ENCODE peak calls at places on chromosomes 11 and 22, in nine cellular contexts. One of them, this sample, is unnamed.

GRCh38 chr11:67996051-67996450 is 7.8 kb downstream of the UNC93B1 start:
- DNase-seq in GM23338: no peak
- DNase-seq in AG04449: no peak
- DNase-seq in fibroblast of lung: no peak
- DNase-seq in cardiac muscle cell: no peak
- DNase-seq in stomach: no peak
- DNase-seq in endothelial cell of umbilical vein: no peak
- DNase-seq in astrocyte: no peak
- DNase-seq in prostate gland: no peak
- DNase-seq in this sample: no peak

GRCh38 chr11:1567052-1567720 is 4.9 kb downstream of the DUSP8 start:
- DNase-seq in stomach: no peak
- DNase-seq in cardiac muscle cell: no peak
- DNase-seq in fibroblast of lung: no peak
- DNase-seq in GM23338: no peak
- DNase-seq in prostate gland: no peak
- DNase-seq in endothelial cell of umbilical vein: no peak
- DNase-seq in AG04449: no peak
- DNase-seq in astrocyte: no peak
- DNase-seq in this sample: no peak

GRCh38 chr11:74634537-74634936 is 42.2 kb downstream of the POLD3 start:
- DNase-seq in GM23338: peak
- DNase-seq in endothelial cell of umbilical vein: peak
- DNase-seq in AG04449: no peak
- DNase-seq in cardiac muscle cell: no peak
- DNase-seq in astrocyte: peak
- DNase-seq in stomach: no peak
- DNase-seq in fibroblast of lung: peak
- DNase-seq in prostate gland: no peak
- DNase-seq in this sample: peak

GRCh38 chr11:111777094-111778046 is 11.2 kb upstream of the PPP2R1B start:
- DNase-seq in GM23338: peak
- DNase-seq in astrocyte: peak
- DNase-seq in prostate gland: peak
- DNase-seq in stomach: no peak
- DNase-seq in endothelial cell of umbilical vein: peak
- DNase-seq in cardiac muscle cell: peak
- DNase-seq in AG04449: peak
- DNase-seq in fibroblast of lung: peak
- DNase-seq in this sample: peak

GRCh38 chr11:13376838-13377237 is 86.2 kb downstream of the BTBD10 start:
- DNase-seq in prostate gland: no peak
- DNase-seq in stomach: no peak
- DNase-seq in endothelial cell of umbilical vein: no peak
- DNase-seq in cardiac muscle cell: no peak
- DNase-seq in AG04449: no peak
- DNase-seq in GM23338: no peak
- DNase-seq in astrocyte: no peak
- DNase-seq in fibroblast of lung: no peak
- DNase-seq in this sample: no peak

GRCh38 chr11:11774928-11775327 is 66.8 kb upstream of the USP47 start:
- DNase-seq in prostate gland: no peak
- DNase-seq in stomach: no peak
- DNase-seq in fibroblast of lung: no peak
- DNase-seq in AG04449: no peak
- DNase-seq in endothelial cell of umbilical vein: no peak
- DNase-seq in cardiac muscle cell: no peak
- DNase-seq in GM23338: no peak
- DNase-seq in astrocyte: no peak
- DNase-seq in this sample: no peak

GRCh38 chr11:116459233-116459632 is 313.6 kb downstream of the BUD13 start:
- DNase-seq in stomach: no peak
- DNase-seq in GM23338: no peak
- DNase-seq in cardiac muscle cell: peak
- DNase-seq in AG04449: no peak
- DNase-seq in fibroblast of lung: no peak
- DNase-seq in astrocyte: no peak
- DNase-seq in prostate gland: no peak
- DNase-seq in endothelial cell of umbilical vein: no peak
- DNase-seq in this sample: no peak

GRCh38 chr11:119863811-119864601 is 135.0 kb upstream of the NECTIN1 start:
- DNase-seq in astrocyte: no peak
- DNase-seq in GM23338: peak
- DNase-seq in stomach: no peak
- DNase-seq in cardiac muscle cell: no peak
- DNase-seq in prostate gland: no peak
- DNase-seq in AG04449: no peak
- DNase-seq in fibroblast of lung: no peak
- DNase-seq in endothelial cell of umbilical vein: no peak
- DNase-seq in this sample: no peak

GRCh38 chr11:124946735-124947141 is 7.3 kb upstream of the CCDC15 start:
- DNase-seq in cardiac muscle cell: no peak
- DNase-seq in endothelial cell of umbilical vein: no peak
- DNase-seq in fibroblast of lung: peak
- DNase-seq in astrocyte: no peak
- DNase-seq in stomach: no peak
- DNase-seq in GM23338: no peak
- DNase-seq in AG04449: no peak
- DNase-seq in prostate gland: no peak
- DNase-seq in this sample: peak

GRCh38 chr11:131370090-131370751 is at the start of gene NTM:
- DNase-seq in stomach: peak
- DNase-seq in fibroblast of lung: peak
- DNase-seq in endothelial cell of umbilical vein: no peak
- DNase-seq in GM23338: peak
- DNase-seq in prostate gland: peak
- DNase-seq in astrocyte: peak
- DNase-seq in AG04449: no peak
- DNase-seq in cardiac muscle cell: peak
- DNase-seq in this sample: peak

GRCh38 chr11:72786305-72787261 is 7.3 kb downstream of the STARD10 start:
- DNase-seq in astrocyte: no peak
- DNase-seq in cardiac muscle cell: no peak
- DNase-seq in AG04449: no peak
- DNase-seq in stomach: peak
- DNase-seq in GM23338: no peak
- DNase-seq in prostate gland: peak
- DNase-seq in fibroblast of lung: no peak
- DNase-seq in endothelial cell of umbilical vein: no peak
- DNase-seq in this sample: no peak

GRCh38 chr11:117229411-117229810 is 2.5 kb downstream of the PCSK7 start:
- DNase-seq in AG04449: no peak
- DNase-seq in GM23338: no peak
- DNase-seq in astrocyte: no peak
- DNase-seq in endothelial cell of umbilical vein: no peak
- DNase-seq in stomach: no peak
- DNase-seq in prostate gland: no peak
- DNase-seq in fibroblast of lung: no peak
- DNase-seq in cardiac muscle cell: no peak
- DNase-seq in this sample: no peak

GRCh38 chr11:3920148-3920852 is 64.8 kb downstream of the STIM1 start:
- DNase-seq in stomach: peak
- DNase-seq in endothelial cell of umbilical vein: no peak
- DNase-seq in GM23338: no peak
- DNase-seq in cardiac muscle cell: no peak
- DNase-seq in AG04449: no peak
- DNase-seq in astrocyte: peak
- DNase-seq in fibroblast of lung: peak
- DNase-seq in prostate gland: no peak
- DNase-seq in this sample: peak

GRCh38 chr11:10327254-10327653 is 22.4 kb downstream of the ADM start:
- DNase-seq in GM23338: no peak
- DNase-seq in prostate gland: no peak
- DNase-seq in fibroblast of lung: peak
- DNase-seq in endothelial cell of umbilical vein: peak
- DNase-seq in cardiac muscle cell: no peak
- DNase-seq in astrocyte: peak
- DNase-seq in AG04449: no peak
- DNase-seq in stomach: no peak
- DNase-seq in this sample: no peak

GRCh38 chr11:102831128-102831708 is 12.2 kb downstream of the MMP3 start:
- DNase-seq in endothelial cell of umbilical vein: peak
- DNase-seq in astrocyte: no peak
- DNase-seq in prostate gland: peak
- DNase-seq in stomach: no peak
- DNase-seq in cardiac muscle cell: peak
- DNase-seq in fibroblast of lung: peak
- DNase-seq in AG04449: no peak
- DNase-seq in GM23338: peak
- DNase-seq in this sample: peak

GRCh38 chr11:46917109-46918086 is 952 bp downstream of the LRP4 start:
- DNase-seq in stomach: no peak
- DNase-seq in endothelial cell of umbilical vein: no peak
- DNase-seq in fibroblast of lung: no peak
- DNase-seq in prostate gland: no peak
- DNase-seq in cardiac muscle cell: no peak
- DNase-seq in astrocyte: no peak
- DNase-seq in AG04449: no peak
- DNase-seq in GM23338: peak
- DNase-seq in this sample: no peak

GRCh38 chr22:36819112-36819511 is 2.3 kb upstream of the PVALB start:
- DNase-seq in cardiac muscle cell: no peak
- DNase-seq in fibroblast of lung: no peak
- DNase-seq in AG04449: no peak
- DNase-seq in prostate gland: no peak
- DNase-seq in stomach: no peak
- DNase-seq in endothelial cell of umbilical vein: no peak
- DNase-seq in astrocyte: no peak
- DNase-seq in GM23338: peak
- DNase-seq in this sample: no peak

GRCh38 chr22:41501209-41501608 is 32.3 kb downstream of the ACO2 start:
- DNase-seq in stomach: no peak
- DNase-seq in fibroblast of lung: no peak
- DNase-seq in prostate gland: no peak
- DNase-seq in cardiac muscle cell: no peak
- DNase-seq in GM23338: peak
- DNase-seq in endothelial cell of umbilical vein: peak
- DNase-seq in astrocyte: no peak
- DNase-seq in AG04449: no peak
- DNase-seq in this sample: no peak

GRCh38 chr11:114321621-114322257 is 25.5 kb downstream of the NNMT start:
- DNase-seq in GM23338: no peak
- DNase-seq in AG04449: peak
- DNase-seq in fibroblast of lung: peak
- DNase-seq in prostate gland: no peak
- DNase-seq in endothelial cell of umbilical vein: no peak
- DNase-seq in cardiac muscle cell: no peak
- DNase-seq in stomach: no peak
- DNase-seq in astrocyte: peak
- DNase-seq in this sample: peak

GRCh38 chr11:73236879-73237278 is 18.8 kb downstream of the P2RY2 start:
- DNase-seq in stomach: peak
- DNase-seq in AG04449: no peak
- DNase-seq in endothelial cell of umbilical vein: peak
- DNase-seq in astrocyte: no peak
- DNase-seq in GM23338: peak
- DNase-seq in prostate gland: no peak
- DNase-seq in cardiac muscle cell: peak
- DNase-seq in fibroblast of lung: no peak
- DNase-seq in this sample: peak

GRCh38 chr11:84800755-84801346 is 826.3 kb downstream of the DLG2 start:
- DNase-seq in endothelial cell of umbilical vein: no peak
- DNase-seq in stomach: no peak
- DNase-seq in prostate gland: no peak
- DNase-seq in cardiac muscle cell: peak
- DNase-seq in AG04449: peak
- DNase-seq in fibroblast of lung: peak
- DNase-seq in astrocyte: peak
- DNase-seq in GM23338: peak
- DNase-seq in this sample: peak
- TF ChIP-seq CTCF in endothelial cell of umbilical vein: no peak
- TF ChIP-seq CTCF in stomach: no peak
- TF ChIP-seq CTCF in prostate gland: no peak
- TF ChIP-seq CTCF in cardiac muscle cell: no peak
- TF ChIP-seq CTCF in AG04449: peak
- TF ChIP-seq CTCF in fibroblast of lung: peak
- TF ChIP-seq CTCF in astrocyte: peak
- TF ChIP-seq CTCF in GM23338: peak
- TF ChIP-seq CTCF in this sample: peak

GRCh38 chr22:45645526-45646414 is 25.9 kb upstream of the ATXN10 start:
- DNase-seq in GM23338: peak
- DNase-seq in fibroblast of lung: no peak
- DNase-seq in endothelial cell of umbilical vein: peak
- DNase-seq in stomach: peak
- DNase-seq in astrocyte: no peak
- DNase-seq in AG04449: no peak
- DNase-seq in prostate gland: peak
- DNase-seq in cardiac muscle cell: peak
- DNase-seq in this sample: peak
- TF ChIP-seq CTCF in GM23338: peak
- TF ChIP-seq CTCF in fibroblast of lung: peak
- TF ChIP-seq CTCF in endothelial cell of umbilical vein: peak
- TF ChIP-seq CTCF in stomach: peak
- TF ChIP-seq CTCF in astrocyte: peak
- TF ChIP-seq CTCF in AG04449: peak
- TF ChIP-seq CTCF in prostate gland: peak
- TF ChIP-seq CTCF in cardiac muscle cell: peak
- TF ChIP-seq CTCF in this sample: peak

GRCh38 chr11:62082292-62082657 is 41.5 kb upstream of the INCENP start:
- DNase-seq in stomach: no peak
- DNase-seq in endothelial cell of umbilical vein: no peak
- DNase-seq in prostate gland: no peak
- DNase-seq in fibroblast of lung: no peak
- DNase-seq in GM23338: no peak
- DNase-seq in cardiac muscle cell: no peak
- DNase-seq in AG04449: no peak
- DNase-seq in astrocyte: no peak
- DNase-seq in this sample: no peak
- TF ChIP-seq CTCF in stomach: no peak
- TF ChIP-seq CTCF in endothelial cell of umbilical vein: no peak
- TF ChIP-seq CTCF in prostate gland: no peak
- TF ChIP-seq CTCF in fibroblast of lung: no peak
- TF ChIP-seq CTCF in GM23338: no peak
- TF ChIP-seq CTCF in cardiac muscle cell: no peak
- TF ChIP-seq CTCF in AG04449: no peak
- TF ChIP-seq CTCF in astrocyte: no peak
- TF ChIP-seq CTCF in this sample: peak

GRCh38 chr22:31637938-31638618 is 23.9 kb downstream of the PISD start:
- DNase-seq in endothelial cell of umbilical vein: peak
- DNase-seq in stomach: no peak
- DNase-seq in prostate gland: no peak
- DNase-seq in AG04449: no peak
- DNase-seq in astrocyte: no peak
- DNase-seq in cardiac muscle cell: no peak
- DNase-seq in fibroblast of lung: no peak
- DNase-seq in GM23338: no peak
- DNase-seq in this sample: no peak

GRCh38 chr22:31639640-31640039 is 22.4 kb downstream of the PISD start:
- DNase-seq in prostate gland: no peak
- DNase-seq in GM23338: no peak
- DNase-seq in astrocyte: no peak
- DNase-seq in endothelial cell of umbilical vein: no peak
- DNase-seq in cardiac muscle cell: no peak
- DNase-seq in stomach: peak
- DNase-seq in fibroblast of lung: no peak
- DNase-seq in AG04449: no peak
- DNase-seq in this sample: no peak

GRCh38 chr22:31635638-31636306 is 26.2 kb downstream of the PISD start:
- DNase-seq in GM23338: no peak
- DNase-seq in AG04449: no peak
- DNase-seq in stomach: peak
- DNase-seq in astrocyte: no peak
- DNase-seq in prostate gland: peak
- DNase-seq in cardiac muscle cell: no peak
- DNase-seq in fibroblast of lung: no peak
- DNase-seq in endothelial cell of umbilical vein: no peak
- DNase-seq in this sample: no peak

GRCh38 chr22:31637375-31637937 is 24.6 kb downstream of the PISD start:
- DNase-seq in fibroblast of lung: no peak
- DNase-seq in GM23338: peak
- DNase-seq in stomach: no peak
- DNase-seq in prostate gland: no peak
- DNase-seq in AG04449: no peak
- DNase-seq in cardiac muscle cell: peak
- DNase-seq in astrocyte: no peak
- DNase-seq in endothelial cell of umbilical vein: no peak
- DNase-seq in this sample: no peak
- TF ChIP-seq CTCF in fibroblast of lung: no peak
- TF ChIP-seq CTCF in GM23338: no peak
- TF ChIP-seq CTCF in stomach: no peak
- TF ChIP-seq CTCF in prostate gland: no peak
- TF ChIP-seq CTCF in AG04449: no peak
- TF ChIP-seq CTCF in cardiac muscle cell: no peak
- TF ChIP-seq CTCF in astrocyte: no peak
- TF ChIP-seq CTCF in endothelial cell of umbilical vein: no peak
- TF ChIP-seq CTCF in this sample: no peak

This sample was measured in HFFc6.